ENCODE peak calls at places on chromosomes 13 and 19, in ten cellular contexts. One of them, this sample, is unnamed.
A peak's percentile ranks its signal among the peaks of the same experiment; 100 is the strongest.

GRCh38 chr19:11064831-11065303 is 24.4 kb upstream of the LDLR start:
- DNase-seq in stomach: no peak
- DNase-seq in psoas muscle: no peak
- DNase-seq in heart left ventricle: no peak
- DNase-seq in cardiac muscle cell: peak; percentile 9
- DNase-seq in ascending aorta: no peak
- DNase-seq in BJ: no peak
- DNase-seq in heart right ventricle: no peak
- DNase-seq in HCT116: no peak
- DNase-seq in H7: peak; percentile 77
- DNase-seq in this sample: peak; percentile 53

GRCh38 chr19:287381-287871 is 3.8 kb downstream of the PLPP2 start:
- DNase-seq in HCT116: no peak
- DNase-seq in psoas muscle: peak; percentile 34
- DNase-seq in heart right ventricle: no peak
- DNase-seq in cardiac muscle cell: no peak
- DNase-seq in heart left ventricle: no peak
- DNase-seq in stomach: peak; percentile 21
- DNase-seq in H7: peak; percentile 38
- DNase-seq in ascending aorta: no peak
- DNase-seq in BJ: no peak
- DNase-seq in this sample: no peak

GRCh38 chr19:7869910-7870511 is 4.2 kb downstream of the PRR36 start:
- DNase-seq in cardiac muscle cell: peak; percentile 91
- DNase-seq in stomach: peak; percentile 68
- DNase-seq in heart left ventricle: no peak
- DNase-seq in BJ: no peak
- DNase-seq in heart right ventricle: no peak
- DNase-seq in H7: peak; percentile 92
- DNase-seq in psoas muscle: peak; percentile 73
- DNase-seq in ascending aorta: no peak
- DNase-seq in HCT116: peak; percentile 79
- DNase-seq in this sample: peak; percentile 85

GRCh38 chr19:40756502-40757110 is 5.6 kb downstream of the SNRPA start:
- DNase-seq in BJ: no peak
- DNase-seq in heart left ventricle: no peak
- DNase-seq in H7: no peak
- DNase-seq in ascending aorta: no peak
- DNase-seq in psoas muscle: no peak
- DNase-seq in stomach: no peak
- DNase-seq in HCT116: no peak
- DNase-seq in cardiac muscle cell: no peak
- DNase-seq in heart right ventricle: no peak
- DNase-seq in this sample: no peak

GRCh38 chr19:45101796-45102195 is 8.8 kb downstream of the PPP1R37 start:
- DNase-seq in ascending aorta: no peak
- DNase-seq in psoas muscle: no peak
- DNase-seq in heart right ventricle: no peak
- DNase-seq in heart left ventricle: no peak
- DNase-seq in BJ: no peak
- DNase-seq in H7: peak; percentile 49
- DNase-seq in HCT116: no peak
- DNase-seq in stomach: no peak
- DNase-seq in cardiac muscle cell: no peak
- DNase-seq in this sample: no peak

GRCh38 chr13:107553838-107554237 is 661.5 kb downstream of the LIG4 start:
- DNase-seq in psoas muscle: no peak
- DNase-seq in heart right ventricle: no peak
- DNase-seq in stomach: no peak
- DNase-seq in heart left ventricle: no peak
- DNase-seq in BJ: no peak
- DNase-seq in H7: no peak
- DNase-seq in cardiac muscle cell: peak; percentile 23
- DNase-seq in ascending aorta: no peak
- DNase-seq in HCT116: no peak
- DNase-seq in this sample: no peak

GRCh38 chr13:84972907-84973306 is 826.3 kb downstream of the SLITRK6 start:
- DNase-seq in psoas muscle: no peak
- DNase-seq in stomach: no peak
- DNase-seq in heart right ventricle: no peak
- DNase-seq in H7: no peak
- DNase-seq in HCT116: no peak
- DNase-seq in heart left ventricle: no peak
- DNase-seq in BJ: no peak
- DNase-seq in ascending aorta: no peak
- DNase-seq in cardiac muscle cell: no peak
- DNase-seq in this sample: no peak

GRCh38 chr13:92172191-92172590 is 773.8 kb downstream of the GPC5 start:
- DNase-seq in psoas muscle: no peak
- DNase-seq in ascending aorta: no peak
- DNase-seq in HCT116: no peak
- DNase-seq in heart left ventricle: no peak
- DNase-seq in H7: no peak
- DNase-seq in heart right ventricle: no peak
- DNase-seq in BJ: no peak
- DNase-seq in cardiac muscle cell: no peak
- DNase-seq in stomach: no peak
- DNase-seq in this sample: no peak

GRCh38 chr13:101941095-101941777 is 460.6 kb downstream of the FGF14 start:
- DNase-seq in heart right ventricle: no peak
- DNase-seq in stomach: no peak
- DNase-seq in ascending aorta: no peak
- DNase-seq in H7: peak; percentile 3
- DNase-seq in HCT116: no peak
- DNase-seq in heart left ventricle: no peak
- DNase-seq in BJ: no peak
- DNase-seq in cardiac muscle cell: peak; percentile 2
- DNase-seq in psoas muscle: no peak
- DNase-seq in this sample: no peak

GRCh38 chr13:110444226-110444653 is 117.3 kb downstream of the RAB20 start:
- DNase-seq in BJ: no peak
- DNase-seq in heart right ventricle: no peak
- DNase-seq in ascending aorta: peak; percentile 75
- DNase-seq in cardiac muscle cell: no peak
- DNase-seq in stomach: no peak
- DNase-seq in HCT116: peak; percentile 8
- DNase-seq in psoas muscle: no peak
- DNase-seq in H7: no peak
- DNase-seq in heart left ventricle: no peak
- DNase-seq in this sample: no peak

GRCh38 chr19:17246681-17247425 is 1.1 kb upstream of the NR2F6 start:
- DNase-seq in H7: no peak
- DNase-seq in ascending aorta: no peak
- DNase-seq in BJ: no peak
- DNase-seq in HCT116: no peak
- DNase-seq in psoas muscle: peak; percentile 72
- DNase-seq in heart left ventricle: no peak
- DNase-seq in stomach: peak; percentile 61
- DNase-seq in heart right ventricle: peak; percentile 50
- DNase-seq in cardiac muscle cell: no peak
- DNase-seq in this sample: no peak

GRCh38 chr19:17307876-17308377 is 1.4 kb upstream of the DDA1 start:
- DNase-seq in psoas muscle: no peak
- DNase-seq in BJ: no peak
- DNase-seq in heart left ventricle: no peak
- DNase-seq in ascending aorta: no peak
- DNase-seq in H7: no peak
- DNase-seq in heart right ventricle: no peak
- DNase-seq in cardiac muscle cell: no peak
- DNase-seq in stomach: no peak
- DNase-seq in HCT116: no peak
- DNase-seq in this sample: no peak

GRCh38 chr19:916645-917322 is 349 bp upstream of the KISS1R start:
- DNase-seq in stomach: no peak
- DNase-seq in heart right ventricle: no peak
- DNase-seq in heart left ventricle: no peak
- DNase-seq in ascending aorta: no peak
- DNase-seq in HCT116: no peak
- DNase-seq in H7: peak; percentile 93
- DNase-seq in BJ: no peak
- DNase-seq in cardiac muscle cell: peak; percentile 31
- DNase-seq in psoas muscle: no peak
- DNase-seq in this sample: no peak

GRCh38 chr19:15684828-15685227 is 11.9 kb downstream of the CYP4F12 start:
- DNase-seq in heart right ventricle: no peak
- DNase-seq in psoas muscle: no peak
- DNase-seq in ascending aorta: no peak
- DNase-seq in heart left ventricle: no peak
- DNase-seq in H7: no peak
- DNase-seq in HCT116: no peak
- DNase-seq in BJ: no peak
- DNase-seq in stomach: no peak
- DNase-seq in cardiac muscle cell: no peak
- DNase-seq in this sample: no peak

GRCh38 chr19:28394705-28395104 is 818.2 kb downstream of the UQCRFS1 start:
- DNase-seq in heart left ventricle: no peak
- DNase-seq in heart right ventricle: no peak
- DNase-seq in HCT116: no peak
- DNase-seq in ascending aorta: no peak
- DNase-seq in cardiac muscle cell: no peak
- DNase-seq in BJ: no peak
- DNase-seq in H7: no peak
- DNase-seq in stomach: no peak
- DNase-seq in psoas muscle: no peak
- DNase-seq in this sample: no peak

GRCh38 chr13:78524936-78525335 is 78.4 kb downstream of the POU4F1 start:
- DNase-seq in heart right ventricle: no peak
- DNase-seq in psoas muscle: no peak
- DNase-seq in HCT116: no peak
- DNase-seq in heart left ventricle: no peak
- DNase-seq in H7: no peak
- DNase-seq in stomach: no peak
- DNase-seq in cardiac muscle cell: no peak
- DNase-seq in ascending aorta: no peak
- DNase-seq in BJ: no peak
- DNase-seq in this sample: no peak

GRCh38 chr19:55980415-55980814 is 6.2 kb upstream of the NLRP5 start:
- DNase-seq in heart right ventricle: no peak
- DNase-seq in HCT116: no peak
- DNase-seq in psoas muscle: no peak
- DNase-seq in cardiac muscle cell: no peak
- DNase-seq in heart left ventricle: no peak
- DNase-seq in BJ: no peak
- DNase-seq in ascending aorta: no peak
- DNase-seq in H7: no peak
- DNase-seq in stomach: no peak
- DNase-seq in this sample: no peak
- H3K4me3 ChIP-seq in heart right ventricle: no peak overlapping the region
- H3K4me3 ChIP-seq in HCT116: no peak overlapping the region
- H3K4me3 ChIP-seq in psoas muscle: no peak overlapping the region
- H3K4me3 ChIP-seq in cardiac muscle cell: no peak overlapping the region
- H3K4me3 ChIP-seq in heart left ventricle: no peak overlapping the region
- H3K4me3 ChIP-seq in BJ: no peak overlapping the region
- H3K4me3 ChIP-seq in ascending aorta: no peak overlapping the region
- H3K4me3 ChIP-seq in H7: no peak overlapping the region
- H3K4me3 ChIP-seq in stomach: no peak overlapping the region
- H3K4me3 ChIP-seq in this sample: no peak overlapping the region

GRCh38 chr13:99992912-99993311 is 11.3 kb downstream of the ZIC2 start:
- DNase-seq in psoas muscle: no peak
- DNase-seq in HCT116: no peak
- DNase-seq in ascending aorta: no peak
- DNase-seq in H7: no peak
- DNase-seq in BJ: no peak
- DNase-seq in stomach: no peak
- DNase-seq in cardiac muscle cell: no peak
- DNase-seq in heart right ventricle: no peak
- DNase-seq in heart left ventricle: no peak
- DNase-seq in this sample: peak; percentile 56
- H3K27me3 ChIP-seq in psoas muscle: peaks cover 45% of the 10 kb centered on the region
- H3K27me3 ChIP-seq in HCT116: peaks cover 39% of the 10 kb centered on the region
- H3K27me3 ChIP-seq in ascending aorta: peaks cover 64% of the 10 kb centered on the region
- H3K27me3 ChIP-seq in H7: peaks cover 86% of the 10 kb centered on the region
- H3K27me3 ChIP-seq in BJ: peaks cover 72% of the 10 kb centered on the region
- H3K27me3 ChIP-seq in stomach: peaks cover 100% of the 10 kb centered on the region
- H3K27me3 ChIP-seq in cardiac muscle cell: peaks cover 100% of the 10 kb centered on the region
- H3K27me3 ChIP-seq in heart right ventricle: peaks cover 100% of the 10 kb centered on the region
- H3K27me3 ChIP-seq in heart left ventricle: peaks cover 89% of the 10 kb centered on the region
- H3K27me3 ChIP-seq in this sample: no peaks in the 10 kb centered on the region

GRCh38 chr13:54486421-54487166 is 1458.0 kb downstream of the OLFM4 start:
- DNase-seq in H7: no peak
- DNase-seq in heart right ventricle: no peak
- DNase-seq in HCT116: no peak
- DNase-seq in heart left ventricle: no peak
- DNase-seq in BJ: no peak
- DNase-seq in cardiac muscle cell: no peak
- DNase-seq in stomach: no peak
- DNase-seq in ascending aorta: no peak
- DNase-seq in psoas muscle: no peak
- DNase-seq in this sample: no peak

GRCh38 chr13:54484166-54484565 is 1455.6 kb downstream of the OLFM4 start:
- DNase-seq in ascending aorta: no peak
- DNase-seq in cardiac muscle cell: no peak
- DNase-seq in heart right ventricle: no peak
- DNase-seq in heart left ventricle: no peak
- DNase-seq in psoas muscle: no peak
- DNase-seq in BJ: no peak
- DNase-seq in H7: no peak
- DNase-seq in HCT116: no peak
- DNase-seq in stomach: no peak
- DNase-seq in this sample: no peak

GRCh38 chr13:54492995-54493394 is 1464.4 kb downstream of the OLFM4 start:
- DNase-seq in HCT116: no peak
- DNase-seq in BJ: no peak
- DNase-seq in cardiac muscle cell: no peak
- DNase-seq in heart left ventricle: no peak
- DNase-seq in psoas muscle: no peak
- DNase-seq in ascending aorta: no peak
- DNase-seq in heart right ventricle: no peak
- DNase-seq in H7: no peak
- DNase-seq in stomach: no peak
- DNase-seq in this sample: no peak

GRCh38 chr13:54489359-54489758 is 1460.7 kb downstream of the OLFM4 start:
- DNase-seq in ascending aorta: no peak
- DNase-seq in stomach: no peak
- DNase-seq in psoas muscle: no peak
- DNase-seq in BJ: no peak
- DNase-seq in HCT116: no peak
- DNase-seq in heart right ventricle: no peak
- DNase-seq in H7: no peak
- DNase-seq in heart left ventricle: no peak
- DNase-seq in cardiac muscle cell: no peak
- DNase-seq in this sample: no peak
- H3K4me3 ChIP-seq in ascending aorta: no peak overlapping the region
- H3K4me3 ChIP-seq in stomach: no peak overlapping the region
- H3K4me3 ChIP-seq in psoas muscle: no peak overlapping the region
- H3K4me3 ChIP-seq in BJ: no peak overlapping the region
- H3K4me3 ChIP-seq in HCT116: no peak overlapping the region
- H3K4me3 ChIP-seq in heart right ventricle: no peak overlapping the region
- H3K4me3 ChIP-seq in H7: no peak overlapping the region
- H3K4me3 ChIP-seq in heart left ventricle: no peak overlapping the region
- H3K4me3 ChIP-seq in cardiac muscle cell: no peak overlapping the region
- H3K4me3 ChIP-seq in this sample: no peak overlapping the region

DNA sequence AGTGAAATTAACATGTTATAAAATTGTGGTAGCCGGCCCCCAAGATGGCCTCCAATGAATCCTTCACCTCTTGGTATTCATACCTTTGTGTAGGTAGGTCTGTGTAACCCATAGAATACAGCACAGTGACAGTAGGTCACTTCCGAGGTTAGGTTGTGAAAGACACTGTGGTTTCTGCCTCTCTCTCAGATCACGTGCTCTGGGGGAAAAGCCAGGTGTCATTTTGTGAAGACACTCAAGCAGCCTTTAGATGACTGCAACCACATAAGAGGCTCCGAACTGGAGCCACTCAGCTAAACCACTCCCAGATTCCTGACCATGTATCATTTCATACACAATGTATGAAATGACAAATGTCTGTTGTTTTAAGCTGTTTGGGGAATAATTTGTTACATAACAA is 9.8 kb upstream of the USPL1 start:
- DNase-seq in cardiac muscle cell: no peak
- DNase-seq in ascending aorta: no peak
- DNase-seq in heart right ventricle: no peak
- DNase-seq in HCT116: no peak
- DNase-seq in stomach: peak; percentile 34
- DNase-seq in psoas muscle: no peak
- DNase-seq in H7: no peak
- DNase-seq in BJ: no peak
- DNase-seq in heart left ventricle: no peak
- DNase-seq in this sample: no peak
- H3K27me3 ChIP-seq in cardiac muscle cell: no peaks in the 10 kb centered on the region
- H3K27me3 ChIP-seq in ascending aorta: no peaks in the 10 kb centered on the region
- H3K27me3 ChIP-seq in heart right ventricle: no peaks in the 10 kb centered on the region
- H3K27me3 ChIP-seq in HCT116: no peaks in the 10 kb centered on the region
- H3K27me3 ChIP-seq in stomach: no peaks in the 10 kb centered on the region
- H3K27me3 ChIP-seq in psoas muscle: no peaks in the 10 kb centered on the region
- H3K27me3 ChIP-seq in H7: no peaks in the 10 kb centered on the region
- H3K27me3 ChIP-seq in BJ: no peaks in the 10 kb centered on the region
- H3K27me3 ChIP-seq in heart left ventricle: no peaks in the 10 kb centered on the region
- H3K27me3 ChIP-seq in this sample: no peaks in the 10 kb centered on the region

This sample was measured in MG63.